ENCODE peak calls at places on chromosome 9, in nine cellular contexts. T, L, R, Y, P, U, O, W and A are unnamed samples.

GRCh38 chr9:128818839-128819715 is 777 bp downstream of the ENDOG start:
- DNase-seq in T (no peak), L (peak; percentile 27), R (peak; percentile 71), Y (peak; percentile 75), P (no peak), U (peak; percentile 52), O (peak; percentile 49), W (no peak), A (peak; percentile 21)

GRCh38 chr9:114446036-114446435 is 58.3 kb upstream of the AKNA start:
- DNase-seq in T (no peak), L (no peak), R (no peak), Y (no peak), P (peak; percentile 57), U (no peak), O (no peak), W (peak; percentile 68), A (peak; percentile 51)

GRCh38 chr9:76137941-76138340 is 247.5 kb downstream of the PCSK5 start:
- DNase-seq in T (no peak), L (no peak), R (no peak), Y (no peak), P (no peak), U (no peak), O (no peak), W (no peak), A (no peak)

GRCh38 chr9:137051145-137051724 is 2.6 kb downstream of the ENTPD2 start:
- DNase-seq in T (no peak), L (no peak), R (no peak), Y (no peak), P (no peak), U (no peak), O (no peak), W (no peak), A (no peak)

GRCh38 chr9:79687131-79687447 is 115.3 kb downstream of the TLE4 start:
- DNase-seq in T (no peak), L (no peak), R (no peak), Y (no peak), P (no peak), U (no peak), O (no peak), W (no peak), A (no peak)

GRCh38 chr9:91834740-91835139 is 115.3 kb downstream of the ROR2 start:
- DNase-seq in T (no peak), L (no peak), R (no peak), Y (no peak), P (no peak), U (no peak), O (no peak), W (no peak), A (no peak)

GRCh38 chr9:83299094-83299493 is 236.2 kb upstream of the RASEF start:
- DNase-seq in T (no peak), L (peak; percentile 6), R (no peak), Y (no peak), P (no peak), U (no peak), O (no peak), W (no peak), A (no peak)

GRCh38 chr9:34328500-34328982 is 527 bp downstream of the KIF24 start:
- DNase-seq in T (no peak), L (no peak), R (no peak), Y (no peak), P (no peak), U (no peak), O (no peak), W (peak; percentile 44), A (no peak)

GRCh38 chr9:137278061-137278912 is 761 bp downstream of the TOR4A start:
- DNase-seq in T (no peak), L (no peak), R (peak; percentile 69), Y (no peak), P (no peak), U (peak; percentile 74), O (peak; percentile 62), W (peak; percentile 30), A (peak; percentile 45)

GRCh38 chr9:121308765-121309164 is 40.8 kb downstream of the GSN start:
- DNase-seq in T (no peak), L (no peak), R (peak; percentile 23), Y (peak; percentile 52), P (no peak), U (peak; percentile 18), O (no peak), W (no peak), A (no peak)

GRCh38 chr9:137680445-137681358 is 61.9 kb downstream of the EHMT1 start:
- DNase-seq in T (no peak), L (no peak), R (no peak), Y (no peak), P (no peak), U (no peak), O (no peak), W (no peak), A (no peak)

GRCh38 chr9:34252016-34252415 is 73.2 kb downstream of the UBAP1 start:
- DNase-seq in T (no peak), L (no peak), R (no peak), Y (no peak), P (peak; percentile 36), U (no peak), O (no peak), W (peak; percentile 73), A (no peak)

GRCh38 chr9:119905706-119906105 is 536.5 kb upstream of the BRINP1 start:
- DNase-seq in T (no peak), L (no peak), R (no peak), Y (no peak), P (no peak), U (no peak), O (no peak), W (no peak), A (no peak)

DNA sequence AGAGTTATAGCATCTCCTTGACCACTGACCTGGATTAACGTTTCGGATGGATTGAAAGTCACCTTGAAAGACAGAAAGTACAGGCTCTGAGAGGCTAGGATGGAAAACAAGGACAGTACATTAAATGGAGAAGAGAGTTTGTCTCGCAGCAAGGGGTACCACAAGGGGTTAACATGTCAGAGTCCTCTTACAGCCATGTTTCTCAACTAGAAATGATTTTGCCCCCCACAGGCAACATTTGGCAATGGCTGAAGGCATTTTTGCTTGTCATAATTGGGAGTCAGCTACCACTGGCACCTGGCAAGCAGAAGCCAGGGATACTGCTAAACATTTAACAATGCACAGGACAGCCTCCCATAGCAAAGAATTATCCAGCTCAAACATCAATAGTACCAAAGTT is 90.8 kb upstream of the EQTN start:
- DNase-seq in T (no peak), L (no peak), R (no peak), Y (no peak), P (no peak), U (no peak), O (no peak), W (no peak), A (no peak)
- H3K4me1 ChIP-seq in T (peaks cover 31% of the 10 kb centered on the region), L (peaks cover 41% of the 10 kb centered on the region), R (peaks cover 28% of the 10 kb centered on the region), Y (no peaks in the 10 kb centered on the region), P (no peaks in the 10 kb centered on the region), U (no peaks in the 10 kb centered on the region), O (peaks cover 5% of the 10 kb centered on the region), W (peaks cover 25% of the 10 kb centered on the region), A (no peaks in the 10 kb centered on the region)

DNA sequence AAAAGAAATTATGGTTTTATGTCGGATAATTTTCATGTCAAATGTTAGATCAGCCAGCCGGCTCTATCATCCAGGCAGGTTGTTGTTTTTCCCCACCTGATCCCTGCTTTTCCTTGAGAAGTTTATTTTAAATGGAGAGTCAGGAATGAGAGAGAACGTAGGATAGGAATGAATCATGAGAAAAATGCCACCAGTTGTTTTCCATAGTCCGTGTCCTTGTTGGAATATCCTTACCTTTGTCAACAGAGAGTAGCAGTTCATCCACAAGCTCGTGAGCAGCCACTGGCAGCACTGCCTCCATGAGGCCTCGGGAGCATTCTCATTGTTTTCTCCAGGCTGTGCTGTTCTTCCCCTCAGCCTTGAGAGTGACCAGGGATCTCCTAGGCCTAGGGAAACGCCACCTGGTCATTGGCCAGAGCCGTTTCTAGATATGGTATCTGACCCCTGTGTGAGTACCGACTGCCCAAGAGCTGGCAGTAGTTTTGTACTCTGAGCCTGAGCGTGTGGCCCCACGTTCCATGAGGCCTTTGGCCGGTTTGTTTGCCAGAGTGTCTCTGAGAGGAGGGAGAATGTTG is 293.3 kb downstream of the FANCC start:
- DNase-seq in T (peak; percentile 72), L (no peak), R (no peak), Y (peak; percentile 75), P (no peak), U (peak; percentile 74), O (peak; percentile 37), W (no peak), A (no peak)
- H3K4me3 ChIP-seq in T (peak overlapping the region; percentile 11), L (no peak overlapping the region), R (no peak overlapping the region), Y (peak overlapping the region; percentile 28), P (no peak overlapping the region), U (peak overlapping the region; percentile 11), O (no peak overlapping the region), W (no peak overlapping the region), A (no peak overlapping the region)

DNA sequence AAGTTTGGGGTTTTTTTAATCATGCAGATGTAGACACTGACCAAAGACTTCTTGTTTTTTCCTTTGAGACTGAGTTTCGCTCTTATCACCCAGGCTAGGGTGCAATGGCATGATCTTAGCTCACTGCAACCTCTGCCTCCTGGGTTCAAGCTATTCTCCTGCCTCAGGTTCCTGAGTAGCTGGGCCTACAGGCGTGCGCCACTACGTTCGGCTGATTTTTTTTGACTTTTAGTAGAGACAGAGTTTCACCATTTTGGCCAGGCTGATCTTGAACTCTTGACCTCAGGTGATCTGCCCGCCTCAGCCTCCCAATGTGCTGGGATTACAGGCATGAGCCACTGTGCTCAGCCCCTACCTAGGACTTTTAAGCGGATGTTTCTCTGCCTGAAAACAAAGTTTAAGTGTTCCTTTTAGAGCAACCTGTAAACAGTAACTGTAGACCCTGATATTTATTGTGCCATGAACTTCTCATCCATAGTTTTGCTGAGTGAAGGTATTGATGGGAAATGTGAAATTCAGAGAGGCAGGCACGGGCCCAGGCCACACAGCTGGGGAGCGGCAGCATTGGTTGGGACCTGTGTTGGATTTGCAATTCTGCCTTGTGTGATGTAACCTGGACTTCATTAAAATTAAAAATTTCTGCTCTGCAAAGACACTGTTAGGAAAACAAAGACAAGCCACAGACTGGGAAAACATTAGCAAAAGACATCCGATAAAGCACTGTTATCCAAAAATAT is 11.7 kb downstream of the CEL start:
- DNase-seq in T (no peak), L (no peak), R (no peak), Y (no peak), P (no peak), U (no peak), O (no peak), W (no peak), A (no peak)
- H3K4me1 ChIP-seq in T (no peaks in the 10 kb centered on the region), L (peaks cover under 1% of the 10 kb centered on the region), R (no peaks in the 10 kb centered on the region), Y (no peaks in the 10 kb centered on the region), P (peaks cover 16% of the 10 kb centered on the region), U (no peaks in the 10 kb centered on the region), O (no peaks in the 10 kb centered on the region), W (no peaks in the 10 kb centered on the region), A (peaks cover 29% of the 10 kb centered on the region)

DNA sequence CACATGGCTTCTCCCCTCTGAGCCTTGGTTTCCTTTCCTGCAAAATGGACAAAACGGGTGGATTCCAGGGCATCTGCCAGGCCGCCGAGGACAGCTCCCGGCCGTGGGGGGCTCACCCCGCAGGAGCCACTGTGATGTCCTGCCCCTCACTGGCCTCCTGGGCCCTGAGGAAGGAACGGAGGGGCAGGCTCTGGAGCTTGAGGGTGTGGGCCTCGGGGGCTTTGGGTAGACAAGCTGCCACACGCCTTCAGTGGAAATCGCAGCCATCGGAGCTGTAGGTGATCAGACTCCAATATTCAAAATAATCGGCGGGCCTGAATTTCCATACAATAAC is 32.2 kb upstream of the UBAC1 start:
- DNase-seq in T (no peak), L (no peak), R (no peak), Y (no peak), P (no peak), U (no peak), O (no peak), W (no peak), A (no peak)
- H3K4me3 ChIP-seq in T (no peak overlapping the region), L (no peak overlapping the region), R (peak overlapping the region; percentile 52), Y (peak overlapping the region; percentile 56), P (no peak overlapping the region), U (peak overlapping the region; percentile 43), O (peak overlapping the region; percentile 18), W (no peak overlapping the region), A (no peak overlapping the region)